ENCODE peak calls at places on chromosome 4, in nine cellular contexts. B, D, Y, E, Q, M, U, P and S are unnamed samples.

GRCh38 chr4:155079866-155080265 is 128.6 kb upstream of the NPY2R start:
- DNase-seq in B (peak), D (no peak), Y (no peak), E (no peak), Q (peak), M (peak), U (no peak), P (no peak), S (peak)

GRCh38 chr4:20284990-20285389 is 33.3 kb downstream of the SLIT2 start:
- DNase-seq in B (peak), D (no peak), Y (no peak), E (no peak), Q (no peak), M (peak), U (no peak), P (no peak), S (no peak)

GRCh38 chr4:26687728-26688127 is 103.8 kb downstream of the TBC1D19 start:
- DNase-seq in B (peak), D (no peak), Y (no peak), E (no peak), Q (peak), M (peak), U (no peak), P (no peak), S (peak)

GRCh38 chr4:58809366-58809765 is 1699.2 kb upstream of the IGFBP7 start:
- DNase-seq in B (no peak), D (no peak), Y (no peak), E (no peak), Q (peak), M (no peak), U (peak), P (no peak), S (no peak)

GRCh38 chr4:178340468-178340867 is 898.2 kb upstream of the AGA start:
- DNase-seq in B (no peak), D (no peak), Y (no peak), E (no peak), Q (no peak), M (no peak), U (peak), P (no peak), S (no peak)

GRCh38 chr4:5824227-5824626 is 68.7 kb downstream of the CRMP1 start:
- DNase-seq in B (no peak), D (no peak), Y (no peak), E (no peak), Q (peak), M (no peak), U (no peak), P (no peak), S (no peak)

GRCh38 chr4:88276952-88277710 is 7.2 kb downstream of the PPM1K start:
- DNase-seq in B (no peak), D (no peak), Y (no peak), E (no peak), Q (no peak), M (no peak), U (peak), P (no peak), S (no peak)

GRCh38 chr4:2698951-2699505 is 57.1 kb downstream of the TNIP2 start:
- DNase-seq in B (no peak), D (no peak), Y (no peak), E (no peak), Q (no peak), M (no peak), U (no peak), P (no peak), S (no peak)

GRCh38 chr4:25949166-25949748 is 35.2 kb downstream of the SMIM20 start:
- DNase-seq in B (no peak), D (no peak), Y (no peak), E (no peak), Q (no peak), M (no peak), U (peak), P (no peak), S (no peak)

GRCh38 chr4:19386786-19387185 is 864.9 kb upstream of the SLIT2 start:
- DNase-seq in B (peak), D (no peak), Y (no peak), E (no peak), Q (no peak), M (no peak), U (no peak), P (no peak), S (no peak)

GRCh38 chr4:142218726-142219125 is 582.3 kb downstream of the IL15 start:
- DNase-seq in B (no peak), D (no peak), Y (no peak), E (no peak), Q (no peak), M (no peak), U (no peak), P (no peak), S (no peak)

GRCh38 chr4:158996669-158997074 is 106.2 kb upstream of the RAPGEF2 start:
- DNase-seq in B (peak), D (no peak), Y (no peak), E (no peak), Q (peak), M (peak), U (no peak), P (no peak), S (peak)
- TF ChIP-seq CTCF in B (no peak), D (no peak), Y (no peak), E (no peak), Q (no peak), M (no peak), U (no peak), P (no peak), S (no peak)

DNA sequence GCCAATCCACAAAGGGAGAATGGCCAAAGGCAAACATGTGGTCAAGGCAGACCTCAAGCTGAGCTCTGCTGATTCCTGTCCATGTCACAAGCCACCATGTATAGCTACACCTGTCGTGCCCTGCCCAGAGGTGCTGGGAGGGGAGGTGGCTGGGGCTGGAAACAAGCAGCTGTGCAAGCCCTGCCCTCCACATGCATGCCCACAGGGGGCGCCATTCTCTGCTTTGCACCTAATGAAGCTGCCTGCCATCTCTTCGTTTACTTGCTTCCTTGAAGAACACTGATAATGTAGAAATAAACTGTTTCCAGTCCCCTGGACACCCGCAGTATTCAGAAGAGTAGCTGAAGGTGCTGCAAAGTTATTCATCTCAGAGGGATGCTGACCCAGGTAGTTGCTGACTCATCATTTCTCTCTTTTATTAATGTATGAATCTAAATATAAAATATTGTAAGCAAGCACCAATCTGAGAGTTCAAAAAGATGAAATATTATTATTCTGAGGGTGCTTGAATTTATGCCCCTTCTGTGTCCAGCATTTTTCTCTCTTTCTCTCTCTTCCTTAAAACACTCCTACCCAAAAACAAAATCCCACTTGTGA is 278.6 kb downstream of the ADGRA3 start:
- DNase-seq in B (no peak), D (no peak), Y (peak), E (peak), Q (peak), M (peak), U (peak), P (peak), S (no peak)
- H3K4me3 ChIP-seq in B (no peak), D (no peak), Y (no peak), E (no peak), Q (no peak), M (no peak), U (no peak), P (no peak), S (no peak)

DNA sequence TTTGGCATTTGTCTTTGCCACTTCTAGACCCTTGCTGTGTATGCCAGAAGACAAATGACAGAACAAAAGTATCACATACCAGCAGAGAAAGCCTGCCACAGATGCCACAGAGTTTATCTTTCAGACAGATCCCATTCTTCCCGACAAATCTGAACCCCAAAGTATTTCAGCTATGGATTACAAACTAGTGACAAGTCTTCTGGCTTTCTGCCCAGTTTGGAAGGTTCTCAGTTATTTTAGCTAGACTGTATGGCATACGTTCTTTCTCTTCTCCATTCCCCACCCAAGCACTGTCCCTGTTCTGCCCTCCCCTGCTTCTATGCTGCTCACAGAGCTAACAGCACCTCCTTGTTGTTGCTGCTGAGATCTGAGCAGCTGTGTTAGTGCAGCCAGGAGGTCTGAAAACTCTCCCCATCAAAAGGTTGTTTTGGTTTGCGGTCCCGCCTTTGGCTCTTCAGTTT is 236.7 kb downstream of the FRAS1 start:
- DNase-seq in B (peak), D (no peak), Y (no peak), E (no peak), Q (peak), M (peak), U (no peak), P (no peak), S (peak)
- TF ChIP-seq CTCF in B (peak), D (no peak), Y (no peak), E (no peak), Q (peak), M (no peak), U (peak), P (no peak), S (peak)

GRCh38 chr4:39521253-39521908 is 5.9 kb downstream of the UGDH start:
- DNase-seq in B (peak), D (no peak), Y (no peak), E (no peak), Q (peak), M (no peak), U (no peak), P (no peak), S (peak)

GRCh38 chr4:39526283-39526682 is 956 bp downstream of the UGDH start:
- DNase-seq in B (no peak), D (no peak), Y (no peak), E (no peak), Q (no peak), M (no peak), U (no peak), P (no peak), S (peak)

GRCh38 chr4:39524420-39524957 is 2.8 kb downstream of the UGDH start:
- DNase-seq in B (no peak), D (no peak), Y (no peak), E (no peak), Q (no peak), M (no peak), U (no peak), P (no peak), S (no peak)

GRCh38 chr4:39518484-39518883 is 8.8 kb downstream of the UGDH start:
- DNase-seq in B (no peak), D (no peak), Y (no peak), E (no peak), Q (no peak), M (no peak), U (no peak), P (no peak), S (no peak)

GRCh38 chr4:39522068-39522467 is 5.2 kb downstream of the UGDH start:
- DNase-seq in B (peak), D (no peak), Y (no peak), E (no peak), Q (no peak), M (no peak), U (no peak), P (no peak), S (no peak)
- H3K4me3 ChIP-seq in B (peak), D (no peak), Y (peak), E (no peak), Q (peak), M (no peak), U (no peak), P (no peak), S (no peak)

DNA sequence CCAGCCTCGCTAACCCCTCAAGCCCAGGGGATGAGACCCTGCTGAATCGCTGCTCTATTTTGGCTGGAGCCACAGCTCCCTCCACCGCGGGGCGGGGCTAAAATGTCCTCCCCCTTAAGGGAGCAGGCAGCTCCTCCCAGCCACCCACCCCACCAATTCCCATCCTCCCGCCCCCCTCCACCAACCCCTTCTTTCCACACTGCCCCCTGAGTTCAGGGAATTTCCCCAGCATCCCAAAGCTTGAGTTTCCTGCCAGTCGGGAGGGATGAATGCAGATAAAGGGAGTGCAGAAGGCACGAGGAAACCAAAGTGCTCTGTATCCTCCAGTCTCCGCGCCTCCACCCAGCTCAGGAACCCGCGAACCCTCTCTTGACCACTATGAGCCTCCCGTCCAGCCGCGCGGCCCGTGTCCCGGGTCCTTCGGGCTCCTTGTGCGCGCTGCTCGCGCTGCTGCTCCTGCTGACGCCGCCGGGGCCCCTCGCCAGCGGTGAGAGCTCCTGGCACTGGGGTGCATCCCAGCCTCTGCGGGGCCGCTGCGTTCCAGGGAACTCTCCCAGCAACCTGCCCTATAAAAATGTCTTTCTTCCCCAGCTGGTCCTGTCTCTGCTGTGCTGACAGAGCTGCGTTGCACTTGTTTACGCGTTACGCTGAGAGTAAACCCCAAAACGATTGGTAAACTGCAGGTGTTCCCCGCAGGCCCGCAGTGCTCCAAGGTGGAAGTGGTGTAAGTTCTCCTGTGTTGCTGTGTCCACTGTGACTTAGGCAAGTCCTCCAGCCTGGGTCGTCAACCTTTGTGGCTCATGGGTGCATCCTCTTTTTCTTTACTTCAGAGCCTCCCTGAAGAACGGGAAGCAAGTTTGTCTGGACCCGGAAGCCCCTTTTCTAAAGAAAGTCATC is at the start of gene CXCL6:
- DNase-seq in B (peak), D (peak), Y (peak), E (no peak), Q (peak), M (no peak), U (peak), P (peak), S (peak)
- TF ChIP-seq CTCF in B (no peak), D (no peak), Y (no peak), E (no peak), Q (no peak), M (no peak), U (no peak), P (no peak), S (no peak)